ENCODE peak calls at places on chromosomes 3 and 15, in six cellular contexts. Z is SK-N-SH, V is HepG2, U is HCT116, X is K562, L is H1. Y is an unnamed sample.

GRCh38 chr3:65796676-65797075 is 242.0 kb downstream of the MAGI1 start:
- DNase-seq in Z (no peak), U (no peak), X (no peak), L (no peak), V (no peak), Y (no peak)

GRCh38 chr15:74174216-74174965 is 881 bp downstream of the ISLR start:
- DNase-seq in Z (peak), V (no peak), X (no peak), U (no peak), L (no peak), Y (no peak)

GRCh38 chr3:89411211-89411610 is 303.8 kb downstream of the EPHA3 start:
- DNase-seq in U (no peak), V (no peak), L (no peak), Z (no peak), X (no peak), Y (no peak)

GRCh38 chr3:194134231-194134756 is 1.7 kb upstream of the HES1 start:
- DNase-seq in L (no peak), V (no peak), U (no peak), Z (peak), X (peak), Y (no peak)

GRCh38 chr15:71249986-71250385 is 134.7 kb downstream of the THSD4 start:
- DNase-seq in L (no peak), U (no peak), V (no peak), X (no peak), Z (no peak), Y (no peak)

GRCh38 chr15:57060799-57061198 is 142.4 kb downstream of the TCF12 start:
- DNase-seq in X (no peak), L (no peak), V (peak), U (peak), Z (no peak), Y (no peak)

GRCh38 chr15:94239474-94239873 is 8.1 kb downstream of the MCTP2 start:
- DNase-seq in L (no peak), X (no peak), V (no peak), U (no peak), Z (no peak), Y (no peak)

GRCh38 chr3:78794431-78794830 is 973.4 kb downstream of the ROBO1 start:
- DNase-seq in Z (no peak), X (no peak), L (no peak), V (no peak), U (no peak), Y (no peak)

GRCh38 chr3:41199866-41200668 is 762 bp downstream of the CTNNB1 start:
- DNase-seq in V (no peak), U (no peak), L (no peak), X (peak), Z (peak), Y (peak)

GRCh38 chr3:8560608-8561007 is 59.0 kb downstream of the LMCD1 start:
- DNase-seq in L (no peak), U (no peak), V (no peak), X (peak), Z (no peak), Y (no peak)

GRCh38 chr3:100041328-100041749 is 73.0 kb downstream of the FILIP1L start:
- DNase-seq in U (peak), X (no peak), Z (no peak), L (no peak), V (peak), Y (no peak)

GRCh38 chr15:100734606-100735005 is 132.2 kb downstream of the ASB7 start:
- DNase-seq in X (no peak), Z (no peak), U (no peak), V (no peak), L (no peak), Y (no peak)

GRCh38 chr15:57118013-57118799 is 199.8 kb downstream of the TCF12 start:
- DNase-seq in V (peak), X (no peak), Z (no peak), L (no peak), U (peak), Y (no peak)

GRCh38 chr15:66404122-66404521 is 17.4 kb downstream of the MAP2K1 start:
- DNase-seq in U (no peak), V (no peak), X (no peak), L (no peak), Z (no peak), Y (no peak)

GRCh38 chr3:179526989-179527391 is 35.7 kb upstream of the ACTL6A start:
- DNase-seq in X (no peak), Z (peak), L (peak), V (no peak), U (no peak), Y (no peak)

GRCh38 chr15:70880781-70881180 is 11.5 kb downstream of the THAP10 start:
- DNase-seq in Z (no peak), X (no peak), V (no peak), L (no peak), U (no peak), Y (no peak)

GRCh38 chr3:194749631-194750271 is 64.1 kb downstream of the FAM43A start:
- DNase-seq in Z (peak), U (no peak), V (peak), L (no peak), X (peak), Y (peak)

DNA sequence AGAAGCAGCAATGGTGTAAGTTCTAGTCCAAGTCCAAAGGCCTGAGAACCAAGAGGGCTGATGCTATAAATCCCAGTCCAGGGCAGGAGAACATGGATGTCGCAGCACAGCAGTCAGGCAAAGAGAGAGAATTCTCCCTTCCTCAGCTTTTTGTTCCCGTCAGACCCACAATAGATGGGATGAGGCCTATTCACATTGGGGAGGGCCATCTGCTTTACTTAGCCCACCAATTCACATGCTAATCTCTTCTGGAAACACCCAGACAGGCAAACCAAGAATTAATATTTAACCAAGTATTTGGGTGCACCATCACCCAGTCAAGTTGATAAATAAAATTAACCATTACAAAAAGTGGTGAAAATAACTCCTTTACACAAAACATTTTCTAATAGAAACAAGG is 511.7 kb upstream of the UBE2E2 start:
- DNase-seq in Z (no peak), V (no peak), X (no peak), L (peak), U (no peak), Y (no peak)
- TF ChIP-seq JUND in Z (no peak), V (no peak), X (no peak), L (no peak), U (no peak), Y (no peak)

GRCh38 chr15:88630798-88631463 is 7.9 kb upstream of the ISG20 start:
- DNase-seq in Z (no peak), U (no peak), V (no peak), X (no peak), L (no peak), Y (no peak)

GRCh38 chr15:88630141-88630721 is 8.6 kb upstream of the ISG20 start:
- DNase-seq in X (no peak), Z (no peak), V (no peak), U (no peak), L (no peak), Y (no peak)

GRCh38 chr15:88629071-88629470 is 7.9 kb downstream of the AEN start:
- DNase-seq in L (no peak), V (no peak), X (no peak), Z (no peak), U (no peak), Y (no peak)

GRCh38 chr15:88634449-88634848 is 4.4 kb upstream of the ISG20 start:
- DNase-seq in U (no peak), V (no peak), X (no peak), Z (no peak), L (no peak), Y (no peak)

DNA sequence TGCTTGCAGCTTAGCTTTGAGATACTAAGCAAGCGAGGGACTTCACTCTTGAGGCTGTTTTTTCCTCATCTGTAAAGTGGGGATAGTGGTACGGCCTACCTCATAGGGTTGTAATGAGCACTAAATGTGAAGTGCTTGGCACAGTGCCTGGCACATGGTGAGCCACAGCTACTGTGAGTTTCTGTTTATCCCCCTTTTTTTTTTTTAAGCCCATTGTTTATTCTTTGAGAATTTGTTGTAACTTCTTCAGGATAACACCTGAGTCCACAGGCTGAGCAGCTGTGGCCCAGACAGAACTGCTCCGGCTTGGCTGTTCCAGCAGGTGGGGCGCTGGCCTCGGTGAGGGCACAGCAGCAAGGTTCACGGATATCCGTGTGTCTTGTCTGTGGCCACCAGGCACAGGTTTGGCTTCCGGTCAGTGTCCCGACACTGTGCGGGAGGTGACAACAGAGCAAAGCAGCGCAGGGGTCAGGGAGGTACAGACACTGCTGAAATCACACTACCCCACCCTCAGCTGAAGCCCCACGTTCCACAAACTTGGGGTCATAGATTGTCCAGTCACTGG is 7.3 kb upstream of the ISG20 start:
- DNase-seq in Z (no peak), L (no peak), U (no peak), V (no peak), X (no peak), Y (no peak)
- TF ChIP-seq JUND in Z (no peak), L (no peak), U (no peak), V (no peak), X (no peak), Y (no peak)

GRCh38 chr3:137906985-137907649 is 102.8 kb upstream of the CLDN18 start:
- DNase-seq in L (no peak), U (no peak), X (no peak), Z (no peak), V (no peak), Y (no peak)
- TF ChIP-seq JUND in L (no peak), U (no peak), X (no peak), Z (no peak), V (no peak), Y (no peak)

GRCh38 chr3:36774072-36774471 is 9.7 kb upstream of the DCLK3 start:
- DNase-seq in X (no peak), U (no peak), L (no peak), Z (no peak), V (no peak), Y (no peak)
- TF ChIP-seq JUND in X (no peak), U (no peak), L (no peak), Z (no peak), V (no peak), Y (no peak)

DNA sequence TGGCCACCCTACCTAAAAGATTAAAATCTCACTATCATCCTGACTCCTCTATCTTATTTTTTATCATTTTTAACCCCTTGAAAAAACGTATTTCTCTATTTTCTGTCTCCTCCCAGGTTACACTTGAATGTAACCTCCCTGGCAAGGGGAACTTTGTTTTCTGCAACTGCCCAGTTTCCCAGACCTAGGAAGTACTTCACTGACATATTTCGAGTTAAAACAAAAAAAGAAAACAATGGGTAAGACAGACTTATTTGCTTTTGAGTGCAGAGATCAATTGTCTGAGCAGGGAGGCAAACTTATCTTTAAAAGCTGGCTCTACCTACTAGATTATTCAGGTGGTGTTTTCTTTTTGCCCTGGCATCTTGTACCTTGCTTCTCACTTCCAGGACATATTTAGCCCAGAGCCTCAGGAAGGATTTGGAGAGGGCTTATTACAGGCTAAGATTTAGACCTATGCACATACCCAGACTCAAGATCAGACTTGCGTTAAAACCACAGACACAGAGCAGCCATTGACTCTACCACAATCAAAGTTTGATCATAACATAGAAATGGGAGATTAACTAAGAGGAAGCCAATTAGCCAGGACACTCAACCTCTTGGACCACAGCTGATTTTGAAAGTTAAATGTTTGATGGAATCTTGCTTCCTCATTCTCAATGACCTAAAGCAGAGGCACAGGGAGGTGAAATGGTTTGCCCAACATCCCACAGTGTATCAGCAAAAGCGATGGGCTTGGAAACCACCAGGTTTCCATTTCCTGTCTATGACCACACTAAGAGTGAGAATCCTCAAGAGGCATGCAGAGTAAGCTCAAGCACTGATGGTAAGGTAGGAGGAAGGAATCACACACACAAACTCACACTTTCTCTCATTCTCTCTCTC is 169.5 kb upstream of the THBS1 start:
- DNase-seq in X (no peak), Z (no peak), L (no peak), U (no peak), V (no peak), Y (peak)
- TF ChIP-seq JUND in X (no peak), Z (no peak), L (no peak), U (no peak), V (no peak), Y (no peak)

DNA sequence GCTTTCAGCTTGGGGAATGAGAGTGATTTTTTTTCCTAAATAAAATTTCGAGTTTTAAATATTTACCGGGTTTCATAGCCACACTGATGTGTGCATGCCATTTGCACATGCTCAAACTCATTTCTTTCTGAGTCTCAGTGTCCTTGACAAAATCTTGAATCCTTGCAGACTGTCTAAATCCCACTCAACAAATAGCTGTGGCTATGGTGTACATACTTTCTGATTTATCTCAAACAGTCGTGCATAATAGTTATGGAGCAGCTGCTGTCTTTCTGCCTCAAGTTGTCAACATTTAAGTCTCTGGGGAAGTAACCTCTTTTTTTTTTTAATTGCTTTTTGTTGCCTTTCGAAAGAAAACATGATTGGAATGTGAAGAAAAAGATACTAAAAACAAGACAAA is 52.8 kb upstream of the UTS2B start:
- DNase-seq in Z (no peak), U (no peak), V (no peak), X (no peak), L (no peak), Y (no peak)
- TF ChIP-seq JUND in Z (no peak), U (no peak), V (no peak), X (no peak), L (no peak), Y (no peak)

GRCh38 chr3:132432639-132433038 is 15.3 kb downstream of the DNAJC13 start:
- DNase-seq in V (no peak), U (peak), Z (peak), X (peak), L (no peak), Y (no peak)
- TF ChIP-seq JUND in V (no peak), U (peak), Z (peak), X (peak), L (no peak), Y (no peak)

GRCh38 chr3:15585111-15585844 is 16.1 kb downstream of the HACL1 start:
- DNase-seq in U (no peak), Z (no peak), L (no peak), V (no peak), X (no peak), Y (no peak)
- TF ChIP-seq JUND in U (no peak), Z (no peak), L (no peak), V (no peak), X (no peak), Y (no peak)